ENCODE peak calls at places on chromosomes 5 and 9, in seven cellular contexts. Y is transverse colon, A is body of pancreas, H is heart left ventricle, T is tibial nerve, B is pancreas, S is testis. L is an unnamed sample.

GRCh38 chr5:177542816-177543472 is 11.4 kb downstream of the FAM193B start:
- DNase-seq in Y (no peak), A (no peak), H (no peak), T (no peak), B (no peak), S (no peak), L (no peak)

GRCh38 chr5:126445502-126446174 is 22.4 kb downstream of the GRAMD2B start:
- DNase-seq in Y (no peak), A (no peak), H (no peak), T (no peak), B (no peak), S (no peak), L (no peak)

GRCh38 chr9:100505564-100506159 is 32.7 kb downstream of the TMEFF1 start:
- DNase-seq in Y (peak; percentile 63), A (peak; percentile 45), H (peak; percentile 36), T (peak; percentile 33), B (no peak), S (peak; percentile 87), L (peak; percentile 45)

GRCh38 chr5:86909896-86910295 is 292.2 kb downstream of the COX7C start:
- DNase-seq in Y (no peak), A (no peak), H (no peak), T (no peak), B (no peak), S (no peak), L (no peak)

GRCh38 chr5:122498163-122498562 is 186.1 kb downstream of the SNCAIP start:
- DNase-seq in Y (no peak), A (no peak), H (no peak), T (no peak), B (no peak), S (peak; percentile 27), L (no peak)

GRCh38 chr9:136241540-136241939 is 4.1 kb downstream of the QSOX2 start:
- DNase-seq in Y (no peak), A (no peak), H (no peak), T (no peak), B (peak; percentile 50), S (no peak), L (no peak)

GRCh38 chr9:24487250-24487861 is 58.3 kb downstream of the IZUMO3 start:
- DNase-seq in Y (no peak), A (no peak), H (no peak), T (no peak), B (no peak), S (no peak), L (no peak)

GRCh38 chr9:95116820-95117204 is 200.7 kb downstream of the FANCC start:
- DNase-seq in Y (no peak), A (no peak), H (no peak), T (no peak), B (no peak), S (no peak), L (no peak)

GRCh38 chr5:15798006-15798405 is 298.0 kb downstream of the FBXL7 start:
- DNase-seq in Y (no peak), A (no peak), H (no peak), T (no peak), B (no peak), S (peak; percentile 42), L (no peak)

GRCh38 chr9:37943329-37944265 is 39.7 kb upstream of the SLC25A51 start:
- DNase-seq in Y (no peak), A (no peak), H (no peak), T (no peak), B (peak; percentile 55), S (no peak), L (peak; percentile 37)

GRCh38 chr9:99778308-99778707 is 43.4 kb upstream of the NR4A3 start:
- DNase-seq in Y (no peak), A (no peak), H (no peak), T (no peak), B (no peak), S (no peak), L (no peak)

GRCh38 chr5:147303976-147304375 is 69.2 kb downstream of the STK32A start:
- DNase-seq in Y (no peak), A (no peak), H (no peak), T (no peak), B (no peak), S (no peak), L (no peak)

GRCh38 chr9:69861011-69861410 is 40.4 kb downstream of the CFAP95 start:
- DNase-seq in Y (no peak), A (no peak), H (no peak), T (no peak), B (no peak), S (no peak), L (no peak)

GRCh38 chr9:129273136-129273895 is 95.3 kb upstream of the IER5L start:
- DNase-seq in Y (no peak), A (no peak), H (peak; percentile 2), T (no peak), B (no peak), S (no peak), L (peak; percentile 4)

GRCh38 chr5:143470120-143470519 is 66.6 kb upstream of the NR3C1 start:
- DNase-seq in Y (no peak), A (no peak), H (no peak), T (no peak), B (no peak), S (no peak), L (no peak)

GRCh38 chr9:74499770-74500583 is 2.8 kb downstream of the RORB start:
- DNase-seq in Y (no peak), A (no peak), H (no peak), T (no peak), B (peak; percentile 44), S (no peak), L (no peak)

GRCh38 chr9:74497750-74498615 is 848 bp downstream of the RORB start:
- DNase-seq in Y (no peak), A (no peak), H (peak; percentile 18), T (no peak), B (peak; percentile 64), S (no peak), L (peak; percentile 41)

GRCh38 chr9:74496819-74497749 is at the start of gene RORB:
- DNase-seq in Y (peak; percentile 35), A (peak; percentile 45), H (peak; percentile 65), T (peak; percentile 18), B (peak; percentile 67), S (peak; percentile 76), L (peak; percentile 43)

GRCh38 chr9:74499111-74499601 is 2.0 kb downstream of the RORB start:
- DNase-seq in Y (no peak), A (no peak), H (no peak), T (no peak), B (peak; percentile 39), S (no peak), L (peak; percentile 40)

GRCh38 chr9:74498616-74499095 is 1.5 kb downstream of the RORB start:
- DNase-seq in Y (no peak), A (no peak), H (no peak), T (no peak), B (peak; percentile 71), S (no peak), L (peak; percentile 26)
- H3K27ac ChIP-seq in Y (no peak overlapping the region), A (no peak overlapping the region), H (no peak overlapping the region), T (peak overlapping the region; percentile 74), B (no peak overlapping the region), S (no peak overlapping the region), L (no peak overlapping the region)

GRCh38 chr9:105389789-105390188 is 58.0 kb upstream of the FSD1L start:
- DNase-seq in Y (no peak), A (no peak), H (no peak), T (no peak), B (no peak), S (no peak), L (no peak)

GRCh38 chr9:105390901-105391300 is 56.9 kb upstream of the FSD1L start:
- DNase-seq in Y (no peak), A (no peak), H (no peak), T (no peak), B (no peak), S (no peak), L (no peak)

DNA sequence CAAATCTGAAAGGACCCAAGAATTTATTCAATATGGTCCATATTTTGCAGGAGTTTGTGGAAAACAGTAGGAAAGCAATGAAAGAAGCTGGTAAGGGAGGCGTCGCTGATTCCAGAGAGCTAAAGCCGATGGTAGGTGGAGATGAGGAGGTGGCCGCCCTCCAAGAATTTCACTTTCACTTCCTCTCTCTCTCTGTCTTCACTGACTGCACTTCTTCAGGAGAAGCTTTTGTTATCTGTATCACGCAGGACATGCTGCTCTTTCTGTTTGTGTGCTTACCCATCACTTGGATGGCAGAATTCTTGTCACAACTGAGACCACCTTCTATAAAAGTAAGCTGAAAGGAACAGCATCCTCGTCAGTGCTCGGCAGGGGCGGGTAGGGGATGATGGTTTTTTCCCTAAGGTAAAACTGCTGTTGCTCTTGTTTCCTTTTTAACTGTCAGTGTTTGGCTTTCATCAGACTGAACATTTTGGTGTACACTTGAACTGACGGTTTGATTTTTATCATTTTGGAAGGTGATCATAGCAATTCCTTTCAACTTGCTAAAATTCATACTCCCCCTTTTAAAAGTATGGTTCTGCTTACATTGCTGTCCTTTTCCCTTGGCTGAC is 62.4 kb upstream of the FSD1L start:
- DNase-seq in Y (peak; percentile 33), A (peak; percentile 10), H (peak; percentile 18), T (peak; percentile 52), B (no peak), S (peak; percentile 64), L (peak; percentile 16)
- H3K4me3 ChIP-seq in Y (no peak overlapping the region), A (no peak overlapping the region), H (peak overlapping the region; percentile 39), T (no peak overlapping the region), B (no peak overlapping the region), S (no peak overlapping the region), L (peak overlapping the region; percentile 44)

DNA sequence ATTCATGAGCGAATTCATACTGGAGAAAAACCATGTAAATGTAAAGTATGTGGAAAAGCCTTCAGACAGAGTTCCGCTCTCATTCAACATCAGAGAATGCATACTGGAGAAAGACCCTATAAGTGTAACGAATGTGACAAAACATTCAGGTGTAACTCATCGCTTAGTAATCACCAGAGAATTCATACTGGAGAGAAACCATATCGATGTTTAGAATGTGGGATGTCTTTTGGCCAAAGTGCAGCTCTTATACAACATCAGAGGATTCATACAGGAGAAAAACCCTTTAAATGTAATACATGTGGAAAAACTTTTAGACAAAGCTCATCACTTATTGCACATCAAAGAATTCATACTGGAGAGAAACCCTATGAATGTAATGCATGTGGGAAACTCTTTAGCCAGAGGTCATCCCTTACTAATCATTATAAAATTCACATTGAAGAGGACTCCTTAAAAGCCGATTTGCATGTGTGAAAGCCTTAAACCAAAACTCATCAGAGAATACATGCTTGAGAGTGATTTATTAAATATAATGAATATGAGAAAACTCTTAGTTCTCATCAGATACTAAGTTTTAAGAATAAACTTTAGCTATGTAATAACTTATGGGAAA is 11.8 kb upstream of the ZFP2 start:
- DNase-seq in Y (no peak), A (no peak), H (no peak), T (no peak), B (no peak), S (no peak), L (no peak)
- H3K9me3 ChIP-seq in Y (peaks cover 88% of the 10 kb centered on the region), A (no peaks in the 10 kb centered on the region), H (peaks cover 84% of the 10 kb centered on the region), T (peaks cover 99% of the 10 kb centered on the region), B (peaks cover 3% of the 10 kb centered on the region), S (no peaks in the 10 kb centered on the region), L (peaks cover 84% of the 10 kb centered on the region)

DNA sequence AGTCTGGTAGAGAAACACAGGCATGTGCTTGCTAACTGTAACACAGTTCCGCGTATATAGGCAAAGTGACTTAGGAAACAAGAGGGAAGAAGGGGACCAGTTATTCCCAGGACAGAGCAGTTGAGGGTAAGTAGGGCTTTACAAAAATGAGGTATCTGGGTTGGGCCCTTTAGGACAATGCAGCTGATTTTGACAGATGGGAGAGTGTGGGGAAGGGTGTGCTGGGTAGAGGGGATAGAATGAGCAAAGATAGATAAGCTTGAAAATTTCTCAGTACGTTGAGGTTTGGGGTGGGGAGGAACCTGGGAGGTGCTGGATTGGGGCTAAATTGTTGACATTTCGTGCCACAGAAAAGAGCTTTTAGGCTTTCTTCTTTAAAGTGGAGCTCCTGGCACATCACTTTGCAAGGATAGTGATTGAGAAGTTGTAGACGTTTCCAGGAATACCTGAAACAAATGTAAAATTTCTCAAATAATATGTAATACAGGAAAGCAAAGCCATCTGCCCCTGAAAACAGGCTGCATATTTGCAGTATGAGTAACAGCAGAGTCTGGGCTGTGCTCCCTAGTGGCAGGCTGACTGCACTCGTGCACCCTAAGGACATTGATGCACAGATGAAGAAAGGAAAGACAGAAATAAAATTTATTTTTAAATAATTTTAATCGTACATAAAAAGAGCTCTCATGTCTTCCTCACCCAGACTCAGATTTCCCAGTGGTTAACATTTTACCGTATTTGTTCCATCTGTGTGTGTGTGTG is 145.0 kb upstream of the DMRT1 start:
- DNase-seq in Y (no peak), A (peak; percentile 27), H (peak; percentile 54), T (no peak), B (no peak), S (peak; percentile 63), L (no peak)
- H3K27ac ChIP-seq in Y (peak overlapping the region; percentile 87), A (peak overlapping the region; percentile 54), H (peak overlapping the region; percentile 90), T (peak overlapping the region; percentile 87), B (peak overlapping the region; percentile 66), S (peak overlapping the region; percentile 28), L (peak overlapping the region; percentile 95)